ENCODE peak calls at places on chromosome 10, in eight cellular contexts. One of them, this sample, is unnamed.

GRCh38 chr10:22612316-22612715 is 102.1 kb downstream of the PIP4K2A start:
- DNase-seq in transverse colon: no peak
- DNase-seq in IMR-90: no peak
- DNase-seq in adrenal gland: no peak
- DNase-seq in breast epithelium: no peak
- DNase-seq in spleen: no peak
- DNase-seq in sigmoid colon: no peak
- DNase-seq in A549: no peak
- DNase-seq in this sample: no peak

GRCh38 chr10:47146571-47146970 is 153.4 kb upstream of the GDF10 start:
- DNase-seq in spleen: no peak
- DNase-seq in IMR-90: no peak
- DNase-seq in transverse colon: no peak
- DNase-seq in sigmoid colon: no peak
- DNase-seq in adrenal gland: no peak
- DNase-seq in A549: no peak
- DNase-seq in breast epithelium: no peak
- DNase-seq in this sample: no peak

GRCh38 chr10:29681700-29682444 is 47.1 kb upstream of the SVIL start:
- DNase-seq in transverse colon: no peak
- DNase-seq in sigmoid colon: no peak
- DNase-seq in spleen: peak; percentile 88
- DNase-seq in IMR-90: no peak
- DNase-seq in A549: no peak
- DNase-seq in breast epithelium: no peak
- DNase-seq in adrenal gland: no peak
- DNase-seq in this sample: no peak

GRCh38 chr10:5896208-5896607 is 6.2 kb downstream of the FBH1 start:
- DNase-seq in breast epithelium: no peak
- DNase-seq in adrenal gland: peak; percentile 14
- DNase-seq in transverse colon: no peak
- DNase-seq in spleen: no peak
- DNase-seq in sigmoid colon: no peak
- DNase-seq in A549: no peak
- DNase-seq in IMR-90: no peak
- DNase-seq in this sample: no peak

GRCh38 chr10:27948191-27948590 is 50.7 kb downstream of the ODAD2 start:
- DNase-seq in transverse colon: no peak
- DNase-seq in spleen: no peak
- DNase-seq in IMR-90: no peak
- DNase-seq in A549: no peak
- DNase-seq in breast epithelium: no peak
- DNase-seq in sigmoid colon: no peak
- DNase-seq in adrenal gland: no peak
- DNase-seq in this sample: no peak

GRCh38 chr10:6558272-6558671 is 21.8 kb downstream of the PRKCQ start:
- DNase-seq in breast epithelium: no peak
- DNase-seq in A549: no peak
- DNase-seq in IMR-90: no peak
- DNase-seq in sigmoid colon: no peak
- DNase-seq in transverse colon: no peak
- DNase-seq in spleen: no peak
- DNase-seq in adrenal gland: no peak
- DNase-seq in this sample: no peak

GRCh38 chr10:49552277-49552676 is 13.4 kb upstream of the ERCC6 start:
- DNase-seq in transverse colon: no peak
- DNase-seq in breast epithelium: no peak
- DNase-seq in adrenal gland: no peak
- DNase-seq in A549: peak; percentile 35
- DNase-seq in spleen: no peak
- DNase-seq in IMR-90: peak; percentile 81
- DNase-seq in sigmoid colon: no peak
- DNase-seq in this sample: no peak

GRCh38 chr10:127880557-127880956 is 12.2 kb downstream of the CLRN3 start:
- DNase-seq in sigmoid colon: no peak
- DNase-seq in IMR-90: no peak
- DNase-seq in adrenal gland: peak; percentile 69
- DNase-seq in transverse colon: no peak
- DNase-seq in A549: no peak
- DNase-seq in spleen: no peak
- DNase-seq in breast epithelium: no peak
- DNase-seq in this sample: no peak

GRCh38 chr10:114323023-114323422 is 81.3 kb downstream of the AFAP1L2 start:
- DNase-seq in spleen: no peak
- DNase-seq in sigmoid colon: no peak
- DNase-seq in A549: peak; percentile 18
- DNase-seq in IMR-90: no peak
- DNase-seq in transverse colon: no peak
- DNase-seq in breast epithelium: no peak
- DNase-seq in adrenal gland: no peak
- DNase-seq in this sample: no peak

GRCh38 chr10:96306516-96306915 is 2.3 kb downstream of the DNTT start:
- DNase-seq in IMR-90: no peak
- DNase-seq in breast epithelium: no peak
- DNase-seq in transverse colon: peak; percentile 41
- DNase-seq in sigmoid colon: peak; percentile 85
- DNase-seq in adrenal gland: peak; percentile 56
- DNase-seq in spleen: peak; percentile 89
- DNase-seq in A549: no peak
- DNase-seq in this sample: peak; percentile 79

GRCh38 chr10:72772031-72772430 is 80.1 kb downstream of the MCU start:
- DNase-seq in A549: no peak
- DNase-seq in spleen: no peak
- DNase-seq in breast epithelium: no peak
- DNase-seq in transverse colon: no peak
- DNase-seq in adrenal gland: no peak
- DNase-seq in IMR-90: no peak
- DNase-seq in sigmoid colon: no peak
- DNase-seq in this sample: no peak

GRCh38 chr10:16116404-16117304 is 256.3 kb upstream of the MINDY3 start:
- DNase-seq in adrenal gland: no peak
- DNase-seq in A549: peak; percentile 49
- DNase-seq in spleen: no peak
- DNase-seq in IMR-90: no peak
- DNase-seq in transverse colon: no peak
- DNase-seq in sigmoid colon: no peak
- DNase-seq in breast epithelium: no peak
- DNase-seq in this sample: no peak

GRCh38 chr10:132844069-132844809 is 58.3 kb upstream of the NKX6-2 start:
- DNase-seq in IMR-90: no peak
- DNase-seq in spleen: peak; percentile 31
- DNase-seq in breast epithelium: peak; percentile 37
- DNase-seq in A549: no peak
- DNase-seq in adrenal gland: peak; percentile 31
- DNase-seq in transverse colon: no peak
- DNase-seq in sigmoid colon: no peak
- DNase-seq in this sample: no peak

GRCh38 chr10:130814610-130815009 is 496.9 kb downstream of the TCERG1L start:
- DNase-seq in spleen: no peak
- DNase-seq in transverse colon: no peak
- DNase-seq in sigmoid colon: no peak
- DNase-seq in IMR-90: no peak
- DNase-seq in A549: no peak
- DNase-seq in adrenal gland: no peak
- DNase-seq in breast epithelium: no peak
- DNase-seq in this sample: no peak

GRCh38 chr10:100341953-100342626 is 4.9 kb upstream of the SCD start:
- DNase-seq in breast epithelium: no peak
- DNase-seq in adrenal gland: peak; percentile 81
- DNase-seq in transverse colon: peak; percentile 68
- DNase-seq in spleen: no peak
- DNase-seq in IMR-90: peak; percentile 60
- DNase-seq in sigmoid colon: no peak
- DNase-seq in A549: peak; percentile 82
- DNase-seq in this sample: peak; percentile 45

GRCh38 chr10:970311-971149 is 17.7 kb upstream of the GTPBP4 start:
- DNase-seq in A549: no peak
- DNase-seq in breast epithelium: no peak
- DNase-seq in spleen: no peak
- DNase-seq in adrenal gland: peak; percentile 93
- DNase-seq in transverse colon: no peak
- DNase-seq in sigmoid colon: no peak
- DNase-seq in IMR-90: no peak
- DNase-seq in this sample: no peak

GRCh38 chr10:61115874-61116273 is 171.9 kb upstream of the RHOBTB1 start:
- DNase-seq in IMR-90: no peak
- DNase-seq in adrenal gland: no peak
- DNase-seq in A549: no peak
- DNase-seq in breast epithelium: no peak
- DNase-seq in spleen: no peak
- DNase-seq in sigmoid colon: no peak
- DNase-seq in transverse colon: no peak
- DNase-seq in this sample: no peak

GRCh38 chr10:14478639-14479038 is 147.9 kb upstream of the FRMD4A start:
- DNase-seq in A549: peak; percentile 49
- DNase-seq in IMR-90: peak; percentile 84
- DNase-seq in spleen: no peak
- DNase-seq in transverse colon: no peak
- DNase-seq in sigmoid colon: peak; percentile 77
- DNase-seq in breast epithelium: peak; percentile 57
- DNase-seq in adrenal gland: peak; percentile 80
- DNase-seq in this sample: peak; percentile 76

GRCh38 chr10:130924138-130924819 is 387.2 kb downstream of the TCERG1L start:
- DNase-seq in spleen: no peak
- DNase-seq in sigmoid colon: no peak
- DNase-seq in transverse colon: no peak
- DNase-seq in IMR-90: no peak
- DNase-seq in adrenal gland: no peak
- DNase-seq in breast epithelium: no peak
- DNase-seq in A549: no peak
- DNase-seq in this sample: no peak

GRCh38 chr10:84397735-84398144 is 69.4 kb downstream of the CCSER2 start:
- DNase-seq in spleen: no peak
- DNase-seq in adrenal gland: no peak
- DNase-seq in sigmoid colon: no peak
- DNase-seq in A549: no peak
- DNase-seq in transverse colon: no peak
- DNase-seq in IMR-90: no peak
- DNase-seq in breast epithelium: no peak
- DNase-seq in this sample: no peak

GRCh38 chr10:84404783-84405182 is 76.4 kb downstream of the CCSER2 start:
- DNase-seq in spleen: no peak
- DNase-seq in transverse colon: no peak
- DNase-seq in IMR-90: no peak
- DNase-seq in A549: no peak
- DNase-seq in breast epithelium: no peak
- DNase-seq in sigmoid colon: no peak
- DNase-seq in adrenal gland: no peak
- DNase-seq in this sample: no peak

GRCh38 chr10:84405662-84406061 is 77.3 kb downstream of the CCSER2 start:
- DNase-seq in breast epithelium: no peak
- DNase-seq in adrenal gland: no peak
- DNase-seq in sigmoid colon: no peak
- DNase-seq in A549: no peak
- DNase-seq in transverse colon: no peak
- DNase-seq in IMR-90: peak; percentile 21
- DNase-seq in spleen: no peak
- DNase-seq in this sample: no peak

GRCh38 chr10:84406592-84406991 is 78.2 kb downstream of the CCSER2 start:
- DNase-seq in breast epithelium: no peak
- DNase-seq in A549: no peak
- DNase-seq in transverse colon: no peak
- DNase-seq in IMR-90: no peak
- DNase-seq in adrenal gland: no peak
- DNase-seq in spleen: no peak
- DNase-seq in sigmoid colon: no peak
- DNase-seq in this sample: no peak

GRCh38 chr10:84401838-84402611 is 73.6 kb downstream of the CCSER2 start:
- DNase-seq in spleen: no peak
- DNase-seq in IMR-90: no peak
- DNase-seq in A549: no peak
- DNase-seq in transverse colon: no peak
- DNase-seq in breast epithelium: no peak
- DNase-seq in sigmoid colon: no peak
- DNase-seq in adrenal gland: no peak
- DNase-seq in this sample: no peak
- H3K4me3 ChIP-seq in spleen: no peak overlapping the region
- H3K4me3 ChIP-seq in IMR-90: no peak overlapping the region
- H3K4me3 ChIP-seq in A549: no peak overlapping the region
- H3K4me3 ChIP-seq in transverse colon: no peak overlapping the region
- H3K4me3 ChIP-seq in breast epithelium: peak overlapping the region; percentile 9
- H3K4me3 ChIP-seq in sigmoid colon: no peak overlapping the region
- H3K4me3 ChIP-seq in adrenal gland: no peak overlapping the region
- H3K4me3 ChIP-seq in this sample: no peak overlapping the region

GRCh38 chr10:43197834-43198681 is 59.8 kb downstream of the CSGALNACT2 start:
- DNase-seq in A549: peak; percentile 23
- DNase-seq in sigmoid colon: peak; percentile 40
- DNase-seq in IMR-90: no peak
- DNase-seq in spleen: peak; percentile 76
- DNase-seq in breast epithelium: no peak
- DNase-seq in transverse colon: no peak
- DNase-seq in adrenal gland: peak; percentile 51
- DNase-seq in this sample: no peak
- H3K4me1 ChIP-seq in A549: no peaks in the 10 kb centered on the region
- H3K4me1 ChIP-seq in sigmoid colon: peaks cover 8% of the 10 kb centered on the region
- H3K4me1 ChIP-seq in IMR-90: no peaks in the 10 kb centered on the region
- H3K4me1 ChIP-seq in spleen: peaks cover 6% of the 10 kb centered on the region
- H3K4me1 ChIP-seq in breast epithelium: no peaks in the 10 kb centered on the region
- H3K4me1 ChIP-seq in transverse colon: peaks cover 7% of the 10 kb centered on the region
- H3K4me1 ChIP-seq in adrenal gland: peaks cover 4% of the 10 kb centered on the region
- H3K4me1 ChIP-seq in this sample: no peaks in the 10 kb centered on the region

DNA sequence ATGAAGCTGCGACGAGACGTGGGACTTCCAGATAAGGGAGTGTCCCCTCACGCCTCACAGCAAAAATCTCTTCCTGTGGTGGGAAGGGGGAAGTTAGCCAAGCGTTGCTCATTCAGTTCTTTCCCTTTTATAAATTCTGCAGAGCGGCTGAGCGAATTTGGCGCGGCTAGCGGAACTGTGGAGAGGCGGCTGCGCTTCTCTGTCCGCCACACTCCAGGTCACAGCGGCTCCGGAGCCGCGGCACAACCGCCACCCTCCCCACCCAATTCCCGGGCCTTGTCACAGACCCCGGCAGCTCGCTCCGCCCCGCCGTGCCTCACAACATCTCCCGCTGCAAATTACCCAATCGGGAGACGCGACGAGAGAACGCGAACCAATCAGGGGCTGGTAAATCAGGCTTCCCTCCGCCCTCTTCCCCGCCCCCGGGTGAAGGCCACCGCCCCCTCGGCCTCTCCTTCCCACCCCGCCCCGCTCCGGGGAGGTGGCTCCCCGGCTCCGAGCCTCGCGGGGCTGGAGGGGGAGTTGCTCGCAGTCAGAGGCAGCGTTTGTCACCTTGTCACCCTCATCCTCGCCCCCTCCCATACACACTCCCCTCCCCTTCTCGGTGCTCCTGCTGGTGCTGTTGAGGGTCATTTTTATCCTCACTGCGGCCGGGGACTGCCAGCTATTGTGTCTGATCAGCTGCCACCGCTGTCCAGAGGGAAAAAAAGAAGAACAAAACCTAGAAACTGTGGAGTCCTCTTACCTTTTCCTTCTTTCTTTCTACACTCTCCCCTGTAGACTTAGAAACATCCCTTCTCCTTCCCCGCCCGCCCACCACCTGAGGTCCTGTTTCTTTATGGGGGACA is 918 bp upstream of the ARHGAP21 start:
- DNase-seq in breast epithelium: peak; percentile 97
- DNase-seq in sigmoid colon: peak; percentile 99
- DNase-seq in transverse colon: peak; percentile 98
- DNase-seq in IMR-90: peak; percentile 96
- DNase-seq in adrenal gland: peak; percentile 99
- DNase-seq in A549: peak; percentile 97
- DNase-seq in spleen: peak; percentile 97
- DNase-seq in this sample: peak; percentile 98
- TF ChIP-seq POLR2A in breast epithelium: peak; percentile 77
- TF ChIP-seq POLR2A in sigmoid colon: peak; percentile 95
- TF ChIP-seq POLR2A in transverse colon: peak; percentile 97
- TF ChIP-seq POLR2A in IMR-90: peak; percentile 76
- TF ChIP-seq POLR2A in adrenal gland: peak; percentile 98
- TF ChIP-seq POLR2A in A549: peak; percentile 76
- TF ChIP-seq POLR2A in spleen: no peak
- TF ChIP-seq POLR2A in this sample: peak; percentile 76

GRCh38 chr10:64080071-64080470 is 558.9 kb downstream of the REEP3 start:
- DNase-seq in sigmoid colon: no peak
- DNase-seq in A549: no peak
- DNase-seq in spleen: no peak
- DNase-seq in adrenal gland: peak; percentile 61
- DNase-seq in breast epithelium: no peak
- DNase-seq in transverse colon: no peak
- DNase-seq in IMR-90: no peak
- DNase-seq in this sample: no peak
- H3K4me3 ChIP-seq in sigmoid colon: no peak overlapping the region
- H3K4me3 ChIP-seq in A549: no peak overlapping the region
- H3K4me3 ChIP-seq in spleen: no peak overlapping the region
- H3K4me3 ChIP-seq in adrenal gland: no peak overlapping the region
- H3K4me3 ChIP-seq in breast epithelium: no peak overlapping the region
- H3K4me3 ChIP-seq in transverse colon: no peak overlapping the region
- H3K4me3 ChIP-seq in IMR-90: no peak overlapping the region
- H3K4me3 ChIP-seq in this sample: no peak overlapping the region